ENCODE peak calls at places on chromosome 2, in eight cellular contexts. One of them, this sample, is unnamed.

GRCh38 chr2:219997341-219997851 is 370.0 kb downstream of the SLC4A3 start:
- DNase-seq in OCI-LY7: peak; percentile 4
- DNase-seq in A549: no peak
- DNase-seq in heart left ventricle: no peak
- DNase-seq in Caco-2: no peak
- DNase-seq in Panc1: no peak
- DNase-seq in suprapubic skin: no peak
- DNase-seq in AG04450: no peak
- DNase-seq in this sample: no peak

GRCh38 chr2:217335341-217335966 is 475.6 kb upstream of the TNP1 start:
- DNase-seq in heart left ventricle: no peak
- DNase-seq in OCI-LY7: no peak
- DNase-seq in suprapubic skin: no peak
- DNase-seq in AG04450: no peak
- DNase-seq in Caco-2: no peak
- DNase-seq in A549: no peak
- DNase-seq in Panc1: no peak
- DNase-seq in this sample: no peak

GRCh38 chr2:150487537-150488429 is at the start of gene RND3:
- DNase-seq in Panc1: peak; percentile 96
- DNase-seq in OCI-LY7: peak; percentile 3
- DNase-seq in Caco-2: peak; percentile 98
- DNase-seq in A549: peak; percentile 86
- DNase-seq in suprapubic skin: peak; percentile 100
- DNase-seq in heart left ventricle: peak; percentile 97
- DNase-seq in AG04450: peak; percentile 99
- DNase-seq in this sample: peak; percentile 96

GRCh38 chr2:69770193-69770702 is 28.3 kb downstream of the ANXA4 start:
- DNase-seq in Caco-2: no peak
- DNase-seq in heart left ventricle: no peak
- DNase-seq in A549: peak; percentile 63
- DNase-seq in OCI-LY7: no peak
- DNase-seq in Panc1: peak; percentile 91
- DNase-seq in suprapubic skin: no peak
- DNase-seq in AG04450: no peak
- DNase-seq in this sample: peak; percentile 77

GRCh38 chr2:165305391-165306096 is 66.3 kb downstream of the SCN2A start:
- DNase-seq in AG04450: no peak
- DNase-seq in OCI-LY7: no peak
- DNase-seq in A549: no peak
- DNase-seq in Panc1: no peak
- DNase-seq in suprapubic skin: no peak
- DNase-seq in Caco-2: no peak
- DNase-seq in heart left ventricle: no peak
- DNase-seq in this sample: peak; percentile 2

GRCh38 chr2:64165696-64166095 is 21.5 kb upstream of the PELI1 start:
- DNase-seq in OCI-LY7: no peak
- DNase-seq in suprapubic skin: no peak
- DNase-seq in Caco-2: no peak
- DNase-seq in heart left ventricle: no peak
- DNase-seq in AG04450: peak; percentile 48
- DNase-seq in A549: no peak
- DNase-seq in Panc1: no peak
- DNase-seq in this sample: no peak

GRCh38 chr2:212905640-212906201 is 245.7 kb downstream of the IKZF2 start:
- DNase-seq in AG04450: no peak
- DNase-seq in Panc1: no peak
- DNase-seq in OCI-LY7: no peak
- DNase-seq in suprapubic skin: no peak
- DNase-seq in heart left ventricle: no peak
- DNase-seq in Caco-2: peak; percentile 81
- DNase-seq in A549: no peak
- DNase-seq in this sample: peak; percentile 75

GRCh38 chr2:25894135-25894830 is 16.0 kb upstream of the ASXL2 start:
- DNase-seq in Panc1: no peak
- DNase-seq in Caco-2: no peak
- DNase-seq in AG04450: no peak
- DNase-seq in heart left ventricle: peak; percentile 35
- DNase-seq in A549: no peak
- DNase-seq in OCI-LY7: no peak
- DNase-seq in suprapubic skin: peak; percentile 44
- DNase-seq in this sample: no peak

GRCh38 chr2:64586883-64587481 is 62.9 kb downstream of the AFTPH start:
- DNase-seq in OCI-LY7: peak; percentile 65
- DNase-seq in suprapubic skin: no peak
- DNase-seq in heart left ventricle: no peak
- DNase-seq in AG04450: peak; percentile 11
- DNase-seq in Caco-2: no peak
- DNase-seq in Panc1: peak; percentile 36
- DNase-seq in A549: peak; percentile 68
- DNase-seq in this sample: no peak

GRCh38 chr2:127012868-127013267 is 94.1 kb downstream of the BIN1 start:
- DNase-seq in Panc1: no peak
- DNase-seq in heart left ventricle: no peak
- DNase-seq in OCI-LY7: no peak
- DNase-seq in AG04450: no peak
- DNase-seq in suprapubic skin: no peak
- DNase-seq in Caco-2: no peak
- DNase-seq in A549: no peak
- DNase-seq in this sample: no peak

GRCh38 chr2:18149660-18150246 is 271.3 kb downstream of the KCNS3 start:
- DNase-seq in A549: peak; percentile 18
- DNase-seq in OCI-LY7: peak; percentile 64
- DNase-seq in Caco-2: no peak
- DNase-seq in Panc1: peak; percentile 17
- DNase-seq in AG04450: peak; percentile 30
- DNase-seq in suprapubic skin: no peak
- DNase-seq in heart left ventricle: no peak
- DNase-seq in this sample: no peak

GRCh38 chr2:222038086-222038802 is 260.6 kb downstream of the PAX3 start:
- DNase-seq in AG04450: no peak
- DNase-seq in suprapubic skin: no peak
- DNase-seq in Panc1: no peak
- DNase-seq in OCI-LY7: no peak
- DNase-seq in Caco-2: no peak
- DNase-seq in A549: no peak
- DNase-seq in heart left ventricle: no peak
- DNase-seq in this sample: no peak

DNA sequence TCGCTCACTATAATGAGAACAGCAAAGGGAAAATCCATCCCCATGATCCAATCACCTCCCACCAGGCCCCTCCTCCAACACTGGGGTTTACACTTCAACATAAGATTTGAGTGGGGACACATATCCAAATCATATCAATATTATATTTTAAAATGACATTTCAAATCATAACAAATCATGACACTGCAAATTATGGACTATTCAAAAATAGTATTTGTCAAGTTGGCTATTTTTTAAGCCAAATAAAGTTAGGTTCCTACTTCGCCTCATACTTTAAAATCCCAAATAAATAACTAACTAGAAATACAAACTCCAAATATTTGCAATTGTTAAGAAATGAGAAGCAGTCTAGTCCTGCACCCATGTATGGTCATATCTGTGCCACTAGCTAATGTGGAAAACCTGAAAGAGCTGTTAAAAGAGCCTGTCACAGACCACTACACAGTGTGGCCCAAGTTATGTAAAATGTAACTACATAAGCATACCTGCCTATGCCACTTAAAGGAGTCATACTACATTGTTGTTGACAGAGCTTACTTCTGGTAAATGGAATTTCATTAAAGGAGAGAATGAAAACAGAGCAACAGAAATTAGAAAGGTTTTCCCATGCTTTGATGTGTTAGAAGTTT is 334.7 kb upstream of the GULP1 start:
- DNase-seq in AG04450: no peak
- DNase-seq in suprapubic skin: no peak
- DNase-seq in OCI-LY7: no peak
- DNase-seq in Panc1: no peak
- DNase-seq in heart left ventricle: no peak
- DNase-seq in A549: no peak
- DNase-seq in Caco-2: no peak
- DNase-seq in this sample: no peak
- H3K4me3 ChIP-seq in AG04450: no peak overlapping the region
- H3K4me3 ChIP-seq in suprapubic skin: no peak overlapping the region
- H3K4me3 ChIP-seq in OCI-LY7: no peak overlapping the region
- H3K4me3 ChIP-seq in Panc1: no peak overlapping the region
- H3K4me3 ChIP-seq in heart left ventricle: no peak overlapping the region
- H3K4me3 ChIP-seq in A549: no peak overlapping the region
- H3K4me3 ChIP-seq in Caco-2: no peak overlapping the region
- H3K4me3 ChIP-seq in this sample: no peak overlapping the region

GRCh38 chr2:65711863-65712262 is 279.5 kb upstream of the SPRED2 start:
- DNase-seq in A549: no peak
- DNase-seq in suprapubic skin: no peak
- DNase-seq in Caco-2: no peak
- DNase-seq in Panc1: no peak
- DNase-seq in AG04450: no peak
- DNase-seq in heart left ventricle: no peak
- DNase-seq in OCI-LY7: no peak
- DNase-seq in this sample: no peak

GRCh38 chr2:65710356-65710755 is 278.0 kb upstream of the SPRED2 start:
- DNase-seq in OCI-LY7: no peak
- DNase-seq in Panc1: no peak
- DNase-seq in heart left ventricle: no peak
- DNase-seq in AG04450: no peak
- DNase-seq in A549: no peak
- DNase-seq in suprapubic skin: no peak
- DNase-seq in Caco-2: no peak
- DNase-seq in this sample: no peak

GRCh38 chr2:65708129-65708528 is 275.7 kb upstream of the SPRED2 start:
- DNase-seq in Panc1: no peak
- DNase-seq in heart left ventricle: no peak
- DNase-seq in AG04450: no peak
- DNase-seq in A549: no peak
- DNase-seq in suprapubic skin: no peak
- DNase-seq in OCI-LY7: no peak
- DNase-seq in Caco-2: no peak
- DNase-seq in this sample: peak; percentile 40

GRCh38 chr2:65706376-65706775 is 274.0 kb upstream of the SPRED2 start:
- DNase-seq in OCI-LY7: no peak
- DNase-seq in Caco-2: no peak
- DNase-seq in suprapubic skin: no peak
- DNase-seq in Panc1: no peak
- DNase-seq in AG04450: no peak
- DNase-seq in A549: no peak
- DNase-seq in heart left ventricle: no peak
- DNase-seq in this sample: no peak

DNA sequence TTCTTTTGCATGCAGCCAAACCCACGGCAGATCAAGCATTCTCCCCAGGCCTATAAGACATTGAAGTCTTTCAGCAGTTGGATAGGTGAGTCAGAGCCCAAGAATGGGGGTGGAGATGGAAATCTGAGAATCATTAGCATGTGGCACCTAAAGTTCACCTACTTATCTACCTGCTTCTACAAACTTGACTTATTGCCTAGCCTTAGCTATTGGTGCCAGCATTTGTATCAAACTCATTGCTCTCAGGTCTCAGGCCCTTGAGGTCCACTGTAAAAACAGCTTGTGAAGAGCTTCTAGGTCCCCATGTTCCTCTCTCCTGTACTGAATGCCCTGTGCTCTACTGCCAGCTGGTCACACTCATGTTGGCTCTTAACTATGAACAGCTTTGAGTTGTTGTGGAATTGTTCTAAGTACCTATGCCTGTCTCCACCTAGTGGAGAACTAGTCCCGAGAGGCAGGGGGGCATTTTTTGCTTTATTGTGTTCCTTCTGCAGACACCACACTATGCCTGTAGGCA is 278.4 kb upstream of the SPRED2 start:
- DNase-seq in AG04450: no peak
- DNase-seq in Caco-2: no peak
- DNase-seq in Panc1: no peak
- DNase-seq in OCI-LY7: peak; percentile 38
- DNase-seq in suprapubic skin: no peak
- DNase-seq in A549: peak; percentile 19
- DNase-seq in heart left ventricle: no peak
- DNase-seq in this sample: peak; percentile 6
- TF ChIP-seq CTCF in AG04450: peak; percentile 52
- TF ChIP-seq CTCF in Caco-2: peak; percentile 33
- TF ChIP-seq CTCF in Panc1: peak; percentile 62
- TF ChIP-seq CTCF in OCI-LY7: peak; percentile 73
- TF ChIP-seq CTCF in suprapubic skin: no peak
- TF ChIP-seq CTCF in A549: peak; percentile 26
- TF ChIP-seq CTCF in heart left ventricle: no peak
- TF ChIP-seq CTCF in this sample: peak; percentile 58

DNA sequence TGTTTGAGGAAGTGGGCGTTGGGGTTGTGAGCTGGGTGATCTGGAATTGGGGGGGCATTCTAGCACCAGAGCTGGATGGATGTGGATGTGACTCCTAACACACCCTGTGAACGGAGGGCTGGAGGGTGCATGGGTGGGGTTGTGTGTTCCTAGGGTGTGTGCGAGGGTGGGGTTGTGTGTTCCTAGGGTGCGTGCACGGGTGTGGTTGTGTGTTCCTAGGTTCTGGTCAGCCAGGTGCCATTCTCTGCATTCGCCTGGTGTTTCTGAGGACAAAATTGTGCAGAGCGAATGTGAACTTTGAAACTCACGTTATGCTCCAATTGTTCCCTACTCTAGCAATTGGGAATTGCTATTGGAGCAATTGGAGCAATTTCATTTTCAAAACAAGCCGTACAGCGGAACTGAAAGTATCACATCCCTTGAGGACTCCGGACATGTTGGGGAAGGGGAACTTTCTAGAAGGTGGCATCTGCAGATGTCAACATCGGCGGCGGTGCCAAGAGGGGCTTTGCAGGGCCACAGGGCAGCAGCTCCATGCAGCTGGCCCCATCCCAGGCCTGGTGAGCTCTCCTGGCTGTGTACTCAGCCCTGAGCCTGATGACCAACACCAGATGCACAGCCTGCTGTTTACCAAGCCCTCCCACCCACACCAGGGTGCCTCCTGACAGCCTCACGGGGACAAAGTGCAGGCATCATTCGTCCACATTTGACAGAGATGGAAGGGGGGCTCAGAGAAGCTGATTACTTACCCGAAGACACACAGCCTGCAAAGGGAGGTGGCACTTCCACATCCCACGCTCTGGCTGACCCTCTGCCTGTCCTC is 69.4 kb upstream of the ASAP2 start:
- DNase-seq in Caco-2: no peak
- DNase-seq in A549: no peak
- DNase-seq in OCI-LY7: no peak
- DNase-seq in heart left ventricle: no peak
- DNase-seq in Panc1: no peak
- DNase-seq in suprapubic skin: no peak
- DNase-seq in AG04450: no peak
- DNase-seq in this sample: no peak
- H3K4me3 ChIP-seq in Caco-2: no peak overlapping the region
- H3K4me3 ChIP-seq in A549: no peak overlapping the region
- H3K4me3 ChIP-seq in OCI-LY7: no peak overlapping the region
- H3K4me3 ChIP-seq in heart left ventricle: no peak overlapping the region
- H3K4me3 ChIP-seq in Panc1: no peak overlapping the region
- H3K4me3 ChIP-seq in suprapubic skin: no peak overlapping the region
- H3K4me3 ChIP-seq in AG04450: no peak overlapping the region
- H3K4me3 ChIP-seq in this sample: no peak overlapping the region

DNA sequence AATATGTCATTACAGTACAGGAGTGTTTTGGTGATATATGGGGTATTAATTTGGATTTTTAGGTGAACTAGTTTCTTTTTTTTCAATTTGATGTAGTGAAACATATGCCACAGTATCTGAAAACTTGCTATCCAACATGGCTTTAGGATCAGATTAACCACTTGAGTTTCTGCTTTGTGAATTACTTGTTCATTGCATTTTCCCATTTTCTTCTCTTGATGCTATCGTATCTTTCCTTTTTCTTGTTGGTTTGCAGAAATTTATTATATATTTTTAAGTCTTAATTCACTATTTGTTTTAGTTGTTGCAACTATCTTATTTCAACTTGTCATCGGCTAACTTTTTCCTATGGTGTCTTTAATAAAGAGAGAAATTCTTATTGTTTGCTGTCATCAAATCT is 8.8 kb downstream of the IL36A start:
- DNase-seq in OCI-LY7: no peak
- DNase-seq in A549: no peak
- DNase-seq in Caco-2: no peak
- DNase-seq in heart left ventricle: no peak
- DNase-seq in AG04450: no peak
- DNase-seq in Panc1: no peak
- DNase-seq in suprapubic skin: no peak
- DNase-seq in this sample: no peak
- TF ChIP-seq CTCF in OCI-LY7: no peak
- TF ChIP-seq CTCF in A549: no peak
- TF ChIP-seq CTCF in Caco-2: no peak
- TF ChIP-seq CTCF in heart left ventricle: no peak
- TF ChIP-seq CTCF in AG04450: no peak
- TF ChIP-seq CTCF in Panc1: no peak
- TF ChIP-seq CTCF in suprapubic skin: no peak
- TF ChIP-seq CTCF in this sample: no peak